ENCODE peak calls at places on chromosome X, in nine cellular contexts. N, G, U, A, C, S, Y, R and M are unnamed samples.

GRCh38 chrX:119880076-119880475 is 8.4 kb downstream of the NDUFA1 start:
- DNase-seq in N (no peak), G (peak; percentile 23), U (no peak), A (no peak), C (no peak), S (no peak), Y (no peak), R (no peak), M (peak; percentile 63)

GRCh38 chrX:46180258-46180687 is 364.9 kb downstream of the ZNF674 start:
- DNase-seq in N (peak; percentile 74), G (no peak), U (peak; percentile 47), A (peak; percentile 1), C (no peak), S (no peak), Y (no peak), R (peak; percentile 85), M (peak; percentile 92)

GRCh38 chrX:71492086-71493065 is 40.5 kb upstream of the OGT start:
- DNase-seq in N (no peak), G (peak; percentile 46), U (peak; percentile 26), A (no peak), C (peak; percentile 54), S (peak; percentile 27), Y (peak; percentile 3), R (peak; percentile 38), M (no peak)

GRCh38 chrX:24647257-24648058 is at the start of gene PCYT1B:
- DNase-seq in N (peak; percentile 7), G (peak; percentile 53), U (peak; percentile 49), A (peak; percentile 94), C (peak; percentile 62), S (peak; percentile 16), Y (peak; percentile 96), R (peak; percentile 4), M (no peak)

GRCh38 chrX:129108936-129109335 is 414.4 kb downstream of the SMARCA1 start:
- DNase-seq in N (no peak), G (no peak), U (no peak), A (no peak), C (no peak), S (no peak), Y (no peak), R (no peak), M (no peak)

GRCh38 chrX:118626346-118626745 is 101.1 kb upstream of the IL13RA1 start:
- DNase-seq in N (no peak), G (no peak), U (no peak), A (no peak), C (no peak), S (no peak), Y (no peak), R (no peak), M (no peak)

GRCh38 chrX:155900765-155901164 is 19.6 kb downstream of the VAMP7 start:
- DNase-seq in N (no peak), G (no peak), U (no peak), A (no peak), C (no peak), S (no peak), Y (no peak), R (no peak), M (no peak)

GRCh38 chrX:51825432-51825831 is 68.0 kb upstream of the MAGED1 start:
- DNase-seq in N (no peak), G (no peak), U (peak; percentile 38), A (no peak), C (no peak), S (no peak), Y (no peak), R (no peak), M (peak; percentile 49)

GRCh38 chrX:39752820-39753219 is 344.9 kb downstream of the BCOR start:
- DNase-seq in N (no peak), G (no peak), U (peak; percentile 29), A (no peak), C (peak; percentile 59), S (peak; percentile 58), Y (no peak), R (no peak), M (peak; percentile 28)

GRCh38 chrX:110087485-110088356 is 84.8 kb downstream of the TMEM164 start:
- DNase-seq in N (peak; percentile 62), G (no peak), U (peak; percentile 94), A (no peak), C (no peak), S (no peak), Y (no peak), R (peak; percentile 68), M (no peak)

GRCh38 chrX:82742351-82742750 is 765.7 kb upstream of the POU3F4 start:
- DNase-seq in N (no peak), G (no peak), U (no peak), A (no peak), C (no peak), S (no peak), Y (no peak), R (no peak), M (no peak)

GRCh38 chrX:39309018-39309620 is 507.9 kb downstream of the MID1IP1 start:
- DNase-seq in N (peak; percentile 3), G (peak; percentile 40), U (no peak), A (no peak), C (no peak), S (no peak), Y (no peak), R (no peak), M (no peak)

GRCh38 chrX:72180539-72180938 is 1.0 kb upstream of the PIN4 start:
- DNase-seq in N (no peak), G (no peak), U (no peak), A (no peak), C (no peak), S (no peak), Y (no peak), R (no peak), M (no peak)

GRCh38 chrX:13903405-13903804 is 86.5 kb upstream of the GPM6B start:
- DNase-seq in N (no peak), G (no peak), U (peak; percentile 96), A (no peak), C (no peak), S (no peak), Y (no peak), R (no peak), M (no peak)

GRCh38 chrX:135185795-135186443 is 14.7 kb upstream of the CT55 start:
- DNase-seq in N (peak; percentile 22), G (peak; percentile 22), U (peak; percentile 46), A (peak; percentile 65), C (peak; percentile 42), S (peak; percentile 44), Y (peak; percentile 56), R (peak; percentile 3), M (peak; percentile 41)

GRCh38 chrX:22090181-22090580 is 58.1 kb downstream of the PHEX start:
- DNase-seq in N (no peak), G (no peak), U (peak; percentile 85), A (no peak), C (no peak), S (no peak), Y (no peak), R (no peak), M (no peak)

GRCh38 chrX:30673405-30673804 is 20.2 kb downstream of the GK start:
- DNase-seq in N (no peak), G (no peak), U (no peak), A (no peak), C (no peak), S (no peak), Y (no peak), R (no peak), M (no peak)

GRCh38 chrX:55056820-55057690 is 17.8 kb upstream of the PAGE2B start:
- DNase-seq in N (no peak), G (peak; percentile 52), U (peak; percentile 19), A (no peak), C (no peak), S (no peak), Y (no peak), R (peak; percentile 4), M (peak; percentile 16)

GRCh38 chrX:70219938-70220764 is 14.3 kb upstream of the AWAT1 start:
- DNase-seq in N (no peak), G (no peak), U (peak; percentile 1), A (no peak), C (peak; percentile 22), S (no peak), Y (no peak), R (no peak), M (no peak)

GRCh38 chrX:143304518-143304917 is 212.8 kb downstream of the SPANXN3 start:
- DNase-seq in N (no peak), G (no peak), U (no peak), A (no peak), C (peak; percentile 17), S (no peak), Y (no peak), R (no peak), M (no peak)

GRCh38 chrX:30965751-30966150 is 76.7 kb upstream of the TAB3 start:
- DNase-seq in N (no peak), G (no peak), U (no peak), A (no peak), C (no peak), S (no peak), Y (no peak), R (no peak), M (no peak)

GRCh38 chrX:124216396-124217124 is 115.9 kb upstream of the TEX13D start:
- DNase-seq in N (no peak), G (no peak), U (no peak), A (peak; percentile 69), C (no peak), S (no peak), Y (no peak), R (no peak), M (no peak)
- H3K4me3 ChIP-seq in N (no peak overlapping the region), G (no peak overlapping the region), U (no peak overlapping the region), A (peak overlapping the region; percentile 24), C (no peak overlapping the region), S (no peak overlapping the region), Y (no peak overlapping the region), R (no peak overlapping the region), M (peak overlapping the region; percentile 29)

GRCh38 chrX:133986008-133986683 is 752 bp upstream of the GPC3 start:
- DNase-seq in N (no peak), G (no peak), U (no peak), A (no peak), C (no peak), S (no peak), Y (no peak), R (no peak), M (no peak)
- H3K4me3 ChIP-seq in N (no peak overlapping the region), G (no peak overlapping the region), U (no peak overlapping the region), A (peak overlapping the region; percentile 66), C (no peak overlapping the region), S (peak overlapping the region; percentile 39), Y (peak overlapping the region; percentile 45), R (peak overlapping the region; percentile 48), M (peak overlapping the region; percentile 32)

GRCh38 chrX:115560211-115560977 is 580 bp upstream of the PLS3 start:
- DNase-seq in N (no peak), G (no peak), U (peak; percentile 75), A (no peak), C (peak; percentile 21), S (peak; percentile 18), Y (no peak), R (peak; percentile 25), M (no peak)
- H3K4me3 ChIP-seq in N (peak overlapping the region; percentile 69), G (no peak overlapping the region), U (peak overlapping the region; percentile 99), A (peak overlapping the region; percentile 91), C (no peak overlapping the region), S (peak overlapping the region; percentile 55), Y (peak overlapping the region; percentile 89), R (peak overlapping the region; percentile 67), M (no peak overlapping the region)

DNA sequence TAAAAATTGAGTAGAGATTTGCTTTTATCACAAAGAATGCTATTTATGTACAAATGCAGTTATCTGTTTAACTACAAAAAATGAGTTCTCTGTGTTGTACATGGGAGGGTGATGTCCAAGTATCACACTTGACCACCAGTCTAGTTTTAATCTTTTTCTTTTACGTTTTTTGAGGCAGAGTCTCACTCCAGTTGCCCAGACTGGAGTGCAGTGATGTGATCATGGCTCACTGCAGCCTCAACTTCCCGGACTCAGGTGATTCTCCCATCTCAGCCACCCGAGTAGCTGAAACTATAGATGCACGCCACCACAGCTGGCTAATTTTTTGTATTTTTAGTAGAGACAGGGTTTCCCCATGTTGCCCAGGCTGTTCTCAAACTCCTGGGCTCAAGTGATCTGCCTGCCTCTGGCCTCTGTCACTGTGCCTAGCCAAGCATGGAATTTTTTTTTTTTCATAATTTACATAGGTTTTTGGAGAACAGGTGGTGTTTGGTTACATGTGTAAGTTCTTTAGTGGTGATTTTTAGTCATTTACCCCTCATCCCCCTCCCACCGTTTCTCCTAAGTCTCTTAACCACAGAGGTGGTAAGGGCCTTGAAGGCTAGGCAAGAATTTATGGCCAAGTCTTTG is 47.9 kb upstream of the RPA4 start:
- DNase-seq in N (no peak), G (no peak), U (no peak), A (no peak), C (no peak), S (no peak), Y (no peak), R (no peak), M (no peak)
- H3K4me3 ChIP-seq in N (no peak overlapping the region), G (no peak overlapping the region), U (no peak overlapping the region), A (no peak overlapping the region), C (no peak overlapping the region), S (no peak overlapping the region), Y (no peak overlapping the region), R (no peak overlapping the region), M (no peak overlapping the region)